ENCODE peak calls at places on chromosome 4, in eight cellular contexts. One of them, this sample, is unnamed.
A peak's percentile ranks its signal among the peaks of the same experiment; 100 is the strongest.

GRCh38 chr4:80113615-80114014 is 40.6 kb upstream of the ANTXR2 start:
- DNase-seq in astrocyte of the cerebellum: no peak
- DNase-seq in cardiac fibroblast: no peak
- DNase-seq in IMR-90: no peak
- DNase-seq in right lobe of liver: no peak
- DNase-seq in pancreas: no peak
- DNase-seq in lower lobe of right lung: no peak
- DNase-seq in D721Med: no peak
- DNase-seq in this sample: no peak

GRCh38 chr4:177119021-177119461 is 190.6 kb upstream of the NEIL3 start:
- DNase-seq in pancreas: no peak
- DNase-seq in right lobe of liver: no peak
- DNase-seq in cardiac fibroblast: peak; percentile 92
- DNase-seq in D721Med: no peak
- DNase-seq in lower lobe of right lung: no peak
- DNase-seq in astrocyte of the cerebellum: peak; percentile 11
- DNase-seq in IMR-90: peak; percentile 54
- DNase-seq in this sample: no peak

GRCh38 chr4:174284181-174284886 is 623 bp downstream of the CEP44 start:
- DNase-seq in lower lobe of right lung: no peak
- DNase-seq in IMR-90: peak; percentile 71
- DNase-seq in cardiac fibroblast: peak; percentile 72
- DNase-seq in astrocyte of the cerebellum: peak; percentile 8
- DNase-seq in pancreas: no peak
- DNase-seq in right lobe of liver: no peak
- DNase-seq in D721Med: no peak
- DNase-seq in this sample: peak; percentile 23

GRCh38 chr4:16802044-16802443 is 96.4 kb downstream of the LDB2 start:
- DNase-seq in IMR-90: no peak
- DNase-seq in lower lobe of right lung: no peak
- DNase-seq in cardiac fibroblast: no peak
- DNase-seq in right lobe of liver: no peak
- DNase-seq in pancreas: no peak
- DNase-seq in astrocyte of the cerebellum: no peak
- DNase-seq in D721Med: no peak
- DNase-seq in this sample: no peak

GRCh38 chr4:1615786-1616573 is 68.1 kb downstream of the FAM53A start:
- DNase-seq in cardiac fibroblast: no peak
- DNase-seq in lower lobe of right lung: peak; percentile 82
- DNase-seq in IMR-90: no peak
- DNase-seq in D721Med: no peak
- DNase-seq in pancreas: no peak
- DNase-seq in right lobe of liver: no peak
- DNase-seq in astrocyte of the cerebellum: no peak
- DNase-seq in this sample: no peak

GRCh38 chr4:139951051-139951450 is 202.9 kb downstream of the MAML3 start:
- DNase-seq in D721Med: no peak
- DNase-seq in right lobe of liver: no peak
- DNase-seq in astrocyte of the cerebellum: peak; percentile 64
- DNase-seq in pancreas: no peak
- DNase-seq in lower lobe of right lung: no peak
- DNase-seq in IMR-90: no peak
- DNase-seq in cardiac fibroblast: peak; percentile 35
- DNase-seq in this sample: no peak

GRCh38 chr4:176052744-176053143 is 12.9 kb upstream of the WDR17 start:
- DNase-seq in right lobe of liver: no peak
- DNase-seq in IMR-90: no peak
- DNase-seq in pancreas: no peak
- DNase-seq in D721Med: no peak
- DNase-seq in cardiac fibroblast: no peak
- DNase-seq in lower lobe of right lung: no peak
- DNase-seq in astrocyte of the cerebellum: no peak
- DNase-seq in this sample: no peak

GRCh38 chr4:148373093-148373492 is 69.1 kb downstream of the NR3C2 start:
- DNase-seq in cardiac fibroblast: no peak
- DNase-seq in lower lobe of right lung: no peak
- DNase-seq in IMR-90: no peak
- DNase-seq in D721Med: no peak
- DNase-seq in right lobe of liver: no peak
- DNase-seq in astrocyte of the cerebellum: no peak
- DNase-seq in pancreas: no peak
- DNase-seq in this sample: no peak

GRCh38 chr4:88027611-88028608 is 20.5 kb downstream of the PKD2 start:
- DNase-seq in D721Med: no peak
- DNase-seq in lower lobe of right lung: no peak
- DNase-seq in astrocyte of the cerebellum: peak; percentile 65
- DNase-seq in IMR-90: peak; percentile 95
- DNase-seq in cardiac fibroblast: peak; percentile 85
- DNase-seq in pancreas: no peak
- DNase-seq in right lobe of liver: no peak
- DNase-seq in this sample: peak; percentile 72

GRCh38 chr4:165684177-165684870 is 188.7 kb upstream of the TLL1 start:
- DNase-seq in astrocyte of the cerebellum: peak; percentile 62
- DNase-seq in cardiac fibroblast: peak; percentile 91
- DNase-seq in lower lobe of right lung: no peak
- DNase-seq in IMR-90: no peak
- DNase-seq in right lobe of liver: no peak
- DNase-seq in D721Med: no peak
- DNase-seq in pancreas: no peak
- DNase-seq in this sample: peak; percentile 45

GRCh38 chr4:8862334-8862733 is 9.3 kb downstream of the HMX1 start:
- DNase-seq in right lobe of liver: no peak
- DNase-seq in D721Med: no peak
- DNase-seq in IMR-90: no peak
- DNase-seq in lower lobe of right lung: no peak
- DNase-seq in astrocyte of the cerebellum: no peak
- DNase-seq in pancreas: no peak
- DNase-seq in cardiac fibroblast: no peak
- DNase-seq in this sample: no peak

GRCh38 chr4:8860096-8860891 is 11.3 kb downstream of the HMX1 start:
- DNase-seq in cardiac fibroblast: no peak
- DNase-seq in D721Med: no peak
- DNase-seq in right lobe of liver: no peak
- DNase-seq in pancreas: no peak
- DNase-seq in astrocyte of the cerebellum: no peak
- DNase-seq in lower lobe of right lung: no peak
- DNase-seq in IMR-90: no peak
- DNase-seq in this sample: no peak

GRCh38 chr4:8860892-8861575 is 10.6 kb downstream of the HMX1 start:
- DNase-seq in cardiac fibroblast: no peak
- DNase-seq in IMR-90: no peak
- DNase-seq in lower lobe of right lung: no peak
- DNase-seq in astrocyte of the cerebellum: no peak
- DNase-seq in pancreas: no peak
- DNase-seq in D721Med: no peak
- DNase-seq in right lobe of liver: no peak
- DNase-seq in this sample: no peak

GRCh38 chr4:8862800-8863758 is 8.6 kb downstream of the HMX1 start:
- DNase-seq in D721Med: no peak
- DNase-seq in pancreas: no peak
- DNase-seq in astrocyte of the cerebellum: no peak
- DNase-seq in right lobe of liver: no peak
- DNase-seq in cardiac fibroblast: no peak
- DNase-seq in lower lobe of right lung: no peak
- DNase-seq in IMR-90: no peak
- DNase-seq in this sample: no peak

DNA sequence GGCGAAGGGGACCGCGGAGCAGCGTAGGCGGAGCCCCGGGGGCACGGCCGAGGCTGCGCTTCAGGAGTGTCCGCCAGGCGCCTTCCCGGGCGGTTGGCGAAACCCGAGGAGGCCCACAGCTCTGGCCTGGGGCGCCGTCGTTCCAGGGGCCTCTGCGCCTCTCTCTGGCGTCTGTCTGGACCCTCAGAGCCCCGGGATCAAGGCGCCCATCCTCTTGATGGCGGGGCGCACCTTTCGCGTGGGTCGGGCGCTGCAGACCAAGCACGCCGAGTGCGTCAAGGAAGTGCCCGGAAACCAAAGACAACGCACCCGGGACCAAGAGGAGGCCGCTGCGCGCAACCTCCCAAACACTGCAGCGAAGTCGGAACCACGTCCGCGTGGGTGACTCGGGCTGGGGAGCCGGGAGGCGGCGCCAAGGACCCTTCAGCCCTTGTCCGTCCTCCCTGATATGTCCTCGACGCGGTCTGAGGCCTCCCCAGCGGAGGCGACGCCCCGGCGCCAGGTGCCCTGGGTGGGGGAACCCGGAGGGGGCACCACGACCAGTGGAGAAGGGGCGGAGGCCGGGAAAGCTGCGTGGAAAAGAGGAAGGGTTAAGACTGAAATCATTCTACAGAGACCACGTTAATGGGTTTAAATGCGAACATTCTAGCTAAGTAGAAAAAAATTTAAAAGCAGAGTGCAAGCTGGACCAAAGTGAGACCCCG is 9.9 kb downstream of the HMX1 start:
- DNase-seq in cardiac fibroblast: no peak
- DNase-seq in D721Med: no peak
- DNase-seq in pancreas: no peak
- DNase-seq in lower lobe of right lung: no peak
- DNase-seq in IMR-90: no peak
- DNase-seq in right lobe of liver: no peak
- DNase-seq in astrocyte of the cerebellum: no peak
- DNase-seq in this sample: no peak
- TF ChIP-seq CTCF in cardiac fibroblast: no peak
- TF ChIP-seq CTCF in D721Med: no peak
- TF ChIP-seq CTCF in pancreas: no peak
- TF ChIP-seq CTCF in lower lobe of right lung: no peak
- TF ChIP-seq CTCF in IMR-90: no peak
- TF ChIP-seq CTCF in right lobe of liver: no peak
- TF ChIP-seq CTCF in astrocyte of the cerebellum: no peak
- TF ChIP-seq CTCF in this sample: no peak

DNA sequence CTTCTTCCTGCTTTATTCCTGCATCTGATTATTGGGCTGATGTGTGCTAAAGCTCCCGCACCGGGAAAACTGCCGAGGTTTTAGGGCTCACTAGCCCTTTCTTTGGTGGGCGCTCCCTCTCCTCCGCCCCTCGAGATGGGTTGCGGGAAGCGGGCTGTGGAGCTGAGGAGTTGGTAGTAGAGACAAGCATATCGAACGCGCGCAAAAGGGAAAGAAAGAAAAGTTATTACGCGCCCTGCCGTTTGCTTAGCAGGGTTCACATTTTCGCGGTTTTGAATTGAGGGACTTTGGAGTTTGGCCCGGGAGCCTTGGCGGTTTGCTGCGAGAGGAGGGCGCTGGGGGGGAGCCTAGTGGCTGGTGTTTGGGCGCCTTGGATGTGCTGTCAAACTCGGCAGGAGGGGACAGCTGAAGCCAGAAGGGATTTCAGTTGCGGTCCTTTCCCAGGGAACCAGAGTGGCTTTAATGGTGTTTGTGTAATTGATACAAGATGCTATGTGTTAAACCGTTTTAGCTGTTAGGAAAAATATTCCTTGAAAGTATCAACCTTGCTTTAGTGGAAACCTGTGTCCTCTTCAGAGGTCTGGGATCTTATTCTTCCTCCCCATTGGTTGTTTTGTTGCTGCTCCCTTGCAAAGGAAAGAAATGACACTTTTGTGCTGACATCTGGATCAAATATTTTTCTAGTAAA is 1.1 kb downstream of the GAB1 start:
- DNase-seq in pancreas: peak; percentile 50
- DNase-seq in astrocyte of the cerebellum: peak; percentile 68
- DNase-seq in lower lobe of right lung: no peak
- DNase-seq in cardiac fibroblast: peak; percentile 63
- DNase-seq in IMR-90: peak; percentile 58
- DNase-seq in right lobe of liver: peak; percentile 84
- DNase-seq in D721Med: no peak
- DNase-seq in this sample: no peak
- TF ChIP-seq CTCF in pancreas: no peak
- TF ChIP-seq CTCF in astrocyte of the cerebellum: no peak
- TF ChIP-seq CTCF in lower lobe of right lung: no peak
- TF ChIP-seq CTCF in cardiac fibroblast: no peak
- TF ChIP-seq CTCF in IMR-90: no peak
- TF ChIP-seq CTCF in right lobe of liver: peak; percentile 15
- TF ChIP-seq CTCF in D721Med: no peak
- TF ChIP-seq CTCF in this sample: no peak

DNA sequence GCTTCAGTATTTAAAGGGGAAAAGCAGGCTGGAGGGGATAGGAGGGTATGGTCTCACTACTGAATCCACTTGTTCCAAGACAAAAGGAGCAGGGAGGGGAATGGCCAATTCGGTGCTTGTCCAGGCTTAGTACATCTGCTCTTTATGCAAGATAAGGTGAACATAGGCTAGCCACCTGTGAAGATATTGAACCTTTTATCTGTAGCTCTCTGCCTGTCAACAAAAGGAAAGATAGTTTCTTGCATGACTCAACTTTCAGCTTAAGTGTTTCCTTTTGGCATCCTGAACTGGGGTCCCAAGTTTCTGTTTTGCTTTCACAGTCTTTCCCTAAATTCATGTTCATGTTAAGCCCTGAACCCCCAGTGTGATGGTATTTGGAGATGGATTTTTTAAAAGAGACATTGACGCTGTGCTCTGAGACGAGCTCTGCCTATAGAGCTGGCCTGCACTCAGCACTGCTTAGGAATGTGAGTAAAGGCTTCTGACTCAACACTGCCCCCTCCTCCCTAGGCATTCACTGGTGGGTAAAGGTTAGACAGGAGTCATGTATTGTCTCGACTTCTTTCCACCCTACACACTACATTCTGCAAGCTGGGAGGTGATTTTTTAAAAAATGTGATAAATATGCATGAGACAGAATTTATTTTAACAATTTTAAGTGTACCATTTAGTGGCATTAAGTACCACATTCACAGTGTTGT is 28.2 kb downstream of the FAM149A start:
- DNase-seq in astrocyte of the cerebellum: peak; percentile 15
- DNase-seq in right lobe of liver: no peak
- DNase-seq in cardiac fibroblast: peak; percentile 54
- DNase-seq in pancreas: no peak
- DNase-seq in IMR-90: peak; percentile 22
- DNase-seq in lower lobe of right lung: no peak
- DNase-seq in D721Med: no peak
- DNase-seq in this sample: no peak
- TF ChIP-seq CTCF in astrocyte of the cerebellum: peak; percentile 54
- TF ChIP-seq CTCF in right lobe of liver: peak; percentile 6
- TF ChIP-seq CTCF in cardiac fibroblast: no peak
- TF ChIP-seq CTCF in pancreas: no peak
- TF ChIP-seq CTCF in IMR-90: peak; percentile 7
- TF ChIP-seq CTCF in lower lobe of right lung: peak; percentile 21
- TF ChIP-seq CTCF in D721Med: peak; percentile 42
- TF ChIP-seq CTCF in this sample: peak; percentile 41

DNA sequence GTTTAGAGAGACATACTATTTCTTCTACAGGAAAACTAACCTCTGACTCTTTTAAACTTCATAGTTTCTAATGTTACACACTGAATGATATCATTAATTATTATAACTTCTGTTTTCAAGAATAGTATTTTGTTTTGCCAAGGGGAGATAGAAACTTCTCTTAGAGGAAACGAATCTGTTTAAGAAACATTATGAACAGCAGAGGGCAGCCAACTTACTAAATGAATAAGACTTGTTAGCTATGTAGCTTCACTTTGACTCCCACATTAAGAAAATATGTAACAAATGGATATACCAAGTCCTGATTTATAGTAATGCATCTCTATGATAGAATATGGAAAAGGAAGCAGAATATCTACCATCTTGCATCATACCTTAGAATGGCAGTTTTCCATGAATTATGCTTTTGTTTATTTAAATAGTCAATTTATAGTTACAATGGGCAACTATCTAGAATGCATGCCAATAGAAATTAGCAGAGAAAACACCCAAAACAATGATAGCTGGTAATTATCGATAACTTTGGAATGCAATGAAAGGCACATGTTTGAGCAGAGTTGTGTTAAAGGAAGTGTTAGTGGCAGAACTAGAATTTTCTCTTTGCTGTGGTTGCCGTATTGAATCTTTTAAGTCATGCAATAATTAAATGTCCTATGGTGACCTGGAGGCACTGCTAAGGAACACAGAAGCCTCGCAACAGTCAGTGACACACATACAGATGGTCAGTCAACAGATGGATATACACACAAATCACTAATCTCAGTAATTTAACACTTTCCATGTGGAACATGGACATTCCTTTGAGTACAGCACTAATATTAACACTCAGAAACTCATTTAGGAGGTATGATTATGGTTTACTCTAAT is 105.7 kb upstream of the PDLIM3 start:
- DNase-seq in lower lobe of right lung: no peak
- DNase-seq in astrocyte of the cerebellum: peak; percentile 80
- DNase-seq in IMR-90: peak; percentile 82
- DNase-seq in pancreas: no peak
- DNase-seq in D721Med: no peak
- DNase-seq in right lobe of liver: no peak
- DNase-seq in cardiac fibroblast: peak; percentile 89
- DNase-seq in this sample: peak; percentile 50
- TF ChIP-seq CTCF in lower lobe of right lung: peak; percentile 47
- TF ChIP-seq CTCF in astrocyte of the cerebellum: peak; percentile 12
- TF ChIP-seq CTCF in IMR-90: peak; percentile 62
- TF ChIP-seq CTCF in pancreas: no peak
- TF ChIP-seq CTCF in D721Med: peak; percentile 60
- TF ChIP-seq CTCF in right lobe of liver: peak; percentile 55
- TF ChIP-seq CTCF in cardiac fibroblast: peak; percentile 36
- TF ChIP-seq CTCF in this sample: peak; percentile 28

This sample was measured in kidney epithelial cell.